ENCODE peak calls at places on chromosomes 13 and 19, in seven cellular contexts. O, M, I, K, W, Y and G are unnamed samples. For H3K27me3, the result is how much of the 10 kb centered on the place peaks cover.

GRCh38 chr19:49506575-49507105 is 5.8 kb upstream of the FCGRT start:
- DNase-seq in K (peak), I (peak), Y (peak), M (peak), O (no peak), W (peak), G (no peak)

GRCh38 chr19:54416695-54417491 is 1.6 kb downstream of the TTYH1 start:
- DNase-seq in W (no peak), K (no peak), O (no peak), I (peak), Y (no peak), M (peak), G (no peak)

GRCh38 chr13:109610517-109610916 is 175.9 kb downstream of the IRS2 start:
- DNase-seq in I (peak), M (peak), Y (peak), O (no peak), K (no peak), W (peak), G (no peak)

GRCh38 chr13:51643882-51644281 is 59.6 kb downstream of the WDFY2 start:
- DNase-seq in I (no peak), M (no peak), O (peak), Y (no peak), W (no peak), K (no peak), G (peak)

GRCh38 chr19:31349160-31349881 is at the start of gene TSHZ3:
- DNase-seq in O (peak), K (peak), I (peak), M (peak), W (peak), Y (peak), G (no peak)

GRCh38 chr13:31775686-31776085 is 36.4 kb downstream of the RXFP2 start:
- DNase-seq in I (no peak), M (no peak), K (peak), Y (no peak), W (no peak), O (peak), G (no peak)

GRCh38 chr13:35720690-35721554 is 244.4 kb upstream of the MAB21L1 start:
- DNase-seq in K (peak), Y (peak), I (peak), W (peak), M (peak), O (peak), G (no peak)

GRCh38 chr19:51729781-51730180 is 6.0 kb upstream of the HAS1 start:
- DNase-seq in I (no peak), W (no peak), K (no peak), Y (no peak), M (no peak), O (no peak), G (no peak)

GRCh38 chr19:16470541-16470910 is 1.2 kb downstream of the EPS15L1 start:
- DNase-seq in M (no peak), Y (no peak), I (no peak), K (no peak), W (no peak), O (no peak), G (no peak)

GRCh38 chr19:51020988-51021651 is 1.6 kb upstream of the KLK10 start:
- DNase-seq in W (no peak), Y (no peak), M (peak), O (peak), I (peak), K (no peak), G (no peak)

GRCh38 chr19:15251749-15252397 is 19.6 kb upstream of the EPHX3 start:
- DNase-seq in K (peak), I (peak), O (peak), M (peak), Y (peak), W (peak), G (peak)

GRCh38 chr13:68697551-68697950 is 1410.1 kb upstream of the ATXN8OS start:
- DNase-seq in O (no peak), W (no peak), K (no peak), I (no peak), M (no peak), Y (no peak), G (no peak)

GRCh38 chr19:12481781-12482504 is 2.7 kb downstream of the ZNF709 start:
- DNase-seq in O (no peak), M (no peak), W (no peak), Y (no peak), K (no peak), I (no peak), G (no peak)

GRCh38 chr13:100941811-100942361 is 267.3 kb upstream of the TMTC4 start:
- DNase-seq in O (no peak), K (no peak), Y (no peak), I (no peak), M (no peak), W (no peak), G (no peak)

GRCh38 chr13:113740661-113741060 is 18.4 kb upstream of the TMEM255B start:
- DNase-seq in M (no peak), I (no peak), O (no peak), Y (no peak), K (no peak), W (no peak), G (no peak)

GRCh38 chr13:44300895-44301638 is 72.6 kb upstream of the SERP2 start:
- DNase-seq in Y (no peak), M (no peak), O (peak), W (peak), K (peak), I (no peak), G (peak)

GRCh38 chr13:97446448-97446847 is 12.5 kb downstream of the RAP2A start:
- DNase-seq in W (no peak), K (no peak), Y (no peak), I (no peak), O (no peak), M (no peak), G (no peak)
- TF ChIP-seq CTCF in W (no peak), K (no peak), Y (no peak), I (no peak), O (no peak), M (no peak), G (no peak)

DNA sequence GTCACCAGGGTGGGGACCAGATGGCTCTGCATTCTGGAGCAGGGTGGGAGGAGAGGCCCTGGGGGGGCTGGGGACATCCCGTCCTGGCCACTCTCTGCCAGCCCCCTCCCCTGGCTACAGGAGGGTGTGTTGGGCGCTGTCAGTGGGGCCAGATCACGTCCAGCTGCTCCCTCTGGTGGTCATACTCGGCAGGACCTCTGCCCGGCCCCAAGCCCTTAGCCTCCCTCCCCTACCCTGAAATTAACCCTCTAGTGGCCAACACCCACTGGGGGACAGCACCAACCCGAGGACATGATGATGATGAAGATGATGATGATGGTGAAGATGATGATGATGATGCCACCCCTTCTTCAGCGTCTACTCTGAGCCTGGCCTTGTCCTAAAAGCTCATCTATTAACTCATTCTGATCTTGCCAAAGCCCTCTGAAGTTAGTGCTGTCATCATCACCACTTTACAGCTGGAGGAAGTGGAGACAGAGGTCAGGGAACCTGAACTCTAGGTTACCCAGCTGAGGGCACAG is 590 bp upstream of the LGI4 start:
- DNase-seq in M (peak), Y (peak), W (peak), I (peak), K (peak), O (peak), G (no peak)
- H3K4me3 ChIP-seq in M (no peak), Y (no peak), W (no peak), I (no peak), K (peak), O (no peak), G (no peak)

GRCh38 chr19:39090881-39091280 is 6.7 kb downstream of the ACP7 start:
- DNase-seq in I (no peak), O (no peak), W (no peak), K (no peak), Y (no peak), M (no peak), G (no peak)
- H3K27me3 ChIP-seq in I (under half), O (under half), W (under half), K (half or more), Y (under half), M (under half), G (under half)

GRCh38 chr19:35330475-35330874 is 1.5 kb downstream of the CD22 start:
- DNase-seq in W (no peak), O (no peak), Y (no peak), M (no peak), I (no peak), K (peak), G (no peak)

GRCh38 chr19:35329323-35329722 is 336 bp downstream of the CD22 start:
- DNase-seq in O (no peak), W (no peak), M (no peak), Y (no peak), I (no peak), K (no peak), G (no peak)

GRCh38 chr19:35331551-35332214 is 2.7 kb downstream of the CD22 start:
- DNase-seq in W (no peak), M (peak), Y (no peak), K (peak), I (no peak), O (no peak), G (no peak)

GRCh38 chr19:35334064-35334753 is 5.2 kb downstream of the CD22 start:
- DNase-seq in W (no peak), M (no peak), I (no peak), Y (no peak), O (no peak), K (no peak), G (no peak)

DNA sequence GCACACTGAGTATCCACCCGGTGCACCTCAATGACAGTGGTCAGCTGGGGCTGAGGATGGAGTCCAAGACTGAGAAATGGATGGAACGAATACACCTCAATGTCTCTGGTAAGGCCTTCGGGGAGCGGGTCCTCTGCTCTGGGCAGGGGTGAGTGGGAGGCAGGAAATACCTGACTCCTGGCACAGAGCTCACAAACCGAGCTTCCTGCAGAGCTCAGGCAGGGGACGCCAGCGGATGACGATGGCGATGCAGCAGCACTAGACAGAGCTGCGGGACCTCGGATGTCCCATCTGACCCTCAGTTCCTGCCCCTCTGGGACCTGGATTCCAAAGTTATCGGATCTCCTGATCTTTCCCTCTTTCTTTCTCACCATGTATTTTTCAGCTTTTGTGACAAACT is 3.8 kb downstream of the CD22 start:
- DNase-seq in W (no peak), K (no peak), Y (no peak), M (peak), O (no peak), I (no peak), G (no peak)
- TF ChIP-seq CTCF in W (no peak), K (no peak), Y (no peak), M (no peak), O (no peak), I (no peak), G (no peak)

GRCh38 chr13:73075546-73075945 is 16.7 kb downstream of the KLF5 start:
- DNase-seq in Y (peak), I (peak), M (no peak), O (no peak), W (no peak), K (no peak), G (no peak)

GRCh38 chr13:73070451-73070850 is 11.6 kb downstream of the KLF5 start:
- DNase-seq in W (no peak), M (no peak), K (no peak), O (no peak), I (peak), Y (peak), G (no peak)

GRCh38 chr13:73074101-73074500 is 15.3 kb downstream of the KLF5 start:
- DNase-seq in O (no peak), I (no peak), M (no peak), Y (peak), K (no peak), W (no peak), G (no peak)

GRCh38 chr13:73073050-73073449 is 14.2 kb downstream of the KLF5 start:
- DNase-seq in O (no peak), K (no peak), W (no peak), Y (peak), I (peak), M (no peak), G (no peak)

GRCh38 chr13:73072501-73072900 is 13.7 kb downstream of the KLF5 start:
- DNase-seq in K (no peak), W (no peak), Y (peak), O (no peak), M (no peak), I (no peak), G (no peak)
- H3K4me3 ChIP-seq in K (no peak), W (no peak), Y (no peak), O (no peak), M (no peak), I (peak), G (no peak)

GRCh38 chr13:78603240-78603947 is at the start of gene POU4F1:
- DNase-seq in O (no peak), Y (peak), K (no peak), W (no peak), I (peak), M (peak), G (no peak)

GRCh38 chr13:78607409-78608253 is 4.3 kb upstream of the POU4F1 start:
- DNase-seq in O (no peak), M (no peak), Y (no peak), I (peak), K (no peak), W (no peak), G (no peak)

GRCh38 chr13:78606471-78607408 is 3.4 kb upstream of the POU4F1 start:
- DNase-seq in W (no peak), K (no peak), Y (no peak), I (peak), M (no peak), O (no peak), G (no peak)

GRCh38 chr13:78602561-78603239 is 652 bp downstream of the POU4F1 start:
- DNase-seq in Y (no peak), W (no peak), K (no peak), M (peak), I (peak), O (no peak), G (no peak)

GRCh38 chr13:78604782-78605611 is 1.6 kb upstream of the POU4F1 start:
- DNase-seq in K (no peak), Y (no peak), M (peak), W (no peak), I (peak), O (no peak), G (no peak)
- H3K27me3 ChIP-seq in K (half or more), Y (half or more), M (under half), W (under half), I (half or more), O (half or more), G (half or more)

GRCh38 chr19:38453596-38453995 is 20.1 kb downstream of the RYR1 start:
- DNase-seq in Y (no peak), W (no peak), M (no peak), K (no peak), O (no peak), I (no peak), G (no peak)
- TF ChIP-seq CTCF in Y (no peak), W (no peak), M (no peak), K (no peak), O (no peak), I (no peak), G (no peak)